ENCODE peak calls at places on chromosome 7, in ten cellular contexts. K is EH, M is NCI-H1105, A is NCI-H1417, J is colonic mucosa, U is upper lobe of right lung, E is cardiac muscle cell, X is kidney, Z is NCI-H69, L is dermis blood vessel endothelial cell. D is an unnamed sample.

GRCh38 chr7:92228100-92228499 is 17.6 kb downstream of the KRIT1 start:
- DNase-seq in A (no peak), M (no peak), J (no peak), E (no peak), X (no peak), K (no peak), Z (no peak), U (no peak), L (no peak), D (no peak)

GRCh38 chr7:25886387-25887240 is 265.4 kb upstream of the NFE2L3 start:
- DNase-seq in Z (no peak), A (no peak), K (no peak), U (no peak), E (no peak), X (no peak), L (no peak), M (no peak), J (no peak), D (no peak)

GRCh38 chr7:99844354-99844753 is 16.5 kb downstream of the CYP3A43 start:
- DNase-seq in L (no peak), J (no peak), X (no peak), K (no peak), M (no peak), Z (peak), U (no peak), A (no peak), E (no peak), D (no peak)

GRCh38 chr7:106114735-106115383 is 2.7 kb upstream of the SYPL1 start:
- DNase-seq in J (no peak), K (no peak), U (no peak), X (no peak), M (no peak), Z (peak), A (no peak), E (no peak), L (no peak), D (no peak)

GRCh38 chr7:129671276-129671675 is 59.8 kb downstream of the NRF1 start:
- DNase-seq in Z (peak), X (no peak), U (no peak), L (peak), J (no peak), A (no peak), K (no peak), E (peak), M (no peak), D (no peak)

GRCh38 chr7:26153246-26153822 is 1.3 kb downstream of the NFE2L3 start:
- DNase-seq in L (peak), X (no peak), K (no peak), J (peak), A (peak), M (no peak), U (no peak), E (no peak), Z (peak), D (no peak)

GRCh38 chr7:101173752-101174244 is 6.3 kb downstream of the NAT16 start:
- DNase-seq in A (peak), K (peak), U (no peak), X (no peak), M (peak), L (peak), J (peak), E (peak), Z (peak), D (peak)

GRCh38 chr7:155213955-155214327 is 83.7 kb upstream of the INSIG1 start:
- DNase-seq in E (no peak), K (peak), X (no peak), M (no peak), L (no peak), J (no peak), U (no peak), A (peak), Z (no peak), D (no peak)

GRCh38 chr7:96321041-96321669 is 743 bp downstream of the SLC25A13 start:
- DNase-seq in E (peak), A (peak), X (peak), L (peak), U (peak), Z (peak), M (peak), J (peak), K (peak), D (peak)

GRCh38 chr7:4169505-4169904 is 512.6 kb upstream of the FOXK1 start:
- DNase-seq in X (no peak), A (peak), Z (no peak), E (no peak), J (no peak), K (no peak), U (no peak), L (no peak), M (no peak), D (no peak)

GRCh38 chr7:147432068-147432467 is 1158.5 kb upstream of the C7orf33 start:
- DNase-seq in L (no peak), Z (peak), E (peak), A (peak), J (no peak), M (no peak), U (no peak), K (peak), X (no peak), D (no peak)

GRCh38 chr7:7736671-7737070 is 18.3 kb upstream of the RPA3 start:
- DNase-seq in J (no peak), X (no peak), Z (peak), U (no peak), L (no peak), E (no peak), A (no peak), K (peak), M (no peak), D (no peak)

GRCh38 chr7:27944626-27945025 is 204.7 kb downstream of the TAX1BP1 start:
- DNase-seq in J (no peak), U (no peak), K (peak), Z (no peak), A (no peak), M (no peak), E (no peak), X (no peak), L (no peak), D (no peak)

GRCh38 chr7:93574646-93575554 is at the start of gene CALCR:
- DNase-seq in M (no peak), U (peak), A (no peak), E (no peak), K (no peak), X (peak), Z (peak), J (no peak), L (no peak), D (no peak)

GRCh38 chr7:71626206-71626605 is 494.3 kb downstream of the GALNT17 start:
- DNase-seq in U (no peak), Z (no peak), K (no peak), A (no peak), M (no peak), L (no peak), E (peak), J (no peak), X (no peak), D (no peak)

GRCh38 chr7:927031-927671 is 27.3 kb downstream of the ADAP1 start:
- DNase-seq in Z (no peak), M (no peak), J (peak), E (no peak), A (no peak), X (peak), K (no peak), U (peak), L (no peak), D (no peak)

GRCh38 chr7:107643938-107644703 is 16.5 kb upstream of the SLC26A4 start:
- DNase-seq in J (peak), K (peak), U (no peak), A (no peak), Z (no peak), L (no peak), M (no peak), X (no peak), E (peak), D (no peak)

GRCh38 chr7:42831051-42831952 is 80.6 kb downstream of the C7orf25 start:
- DNase-seq in J (peak), K (peak), L (peak), E (peak), M (no peak), A (no peak), Z (peak), U (peak), X (no peak), D (no peak)

GRCh38 chr7:135980665-135981180 is 3.6 kb upstream of the MTPN start:
- DNase-seq in J (peak), U (no peak), E (peak), L (peak), X (no peak), M (no peak), K (peak), A (no peak), Z (no peak), D (peak)